ENCODE peak calls at places on chromosomes 2 and 18, in six cellular contexts. W is HCT116, F is HepG2, Q is K562, G is H1, S is GM12878. H is an unnamed sample.

GRCh38 chr2:22143840-22144239 is 1020.1 kb downstream of the TDRD15 start:
- DNase-seq in W (no peak), S (no peak), F (no peak), Q (no peak), G (peak), H (peak)

GRCh38 chr18:23721711-23722479 is 32.6 kb downstream of the LAMA3 start:
- DNase-seq in G (no peak), F (no peak), S (no peak), Q (no peak), W (no peak), H (no peak)

GRCh38 chr2:68390114-68390513 is 25.0 kb downstream of the PLEK start:
- DNase-seq in F (no peak), S (no peak), Q (no peak), G (no peak), W (no peak), H (no peak)

GRCh38 chr2:51222106-51222505 is 190.2 kb upstream of the NRXN1 start:
- DNase-seq in S (no peak), W (no peak), Q (no peak), F (no peak), G (no peak), H (no peak)

GRCh38 chr2:20579866-20580265 is 71.0 kb downstream of the HS1BP3 start:
- DNase-seq in S (peak), Q (no peak), G (no peak), W (no peak), F (no peak), H (no peak)

GRCh38 chr18:75088021-75088506 is 120.9 kb downstream of the PTGR3 start:
- DNase-seq in Q (no peak), G (no peak), W (no peak), S (no peak), F (no peak), H (no peak)

GRCh38 chr2:163119964-163120363 is 281.4 kb upstream of the KCNH7 start:
- DNase-seq in S (no peak), Q (no peak), F (no peak), G (no peak), W (no peak), H (no peak)

GRCh38 chr18:28357785-28358401 is 181.0 kb upstream of the CDH2 start:
- DNase-seq in G (peak), Q (peak), S (no peak), W (peak), F (peak), H (peak)

DNA sequence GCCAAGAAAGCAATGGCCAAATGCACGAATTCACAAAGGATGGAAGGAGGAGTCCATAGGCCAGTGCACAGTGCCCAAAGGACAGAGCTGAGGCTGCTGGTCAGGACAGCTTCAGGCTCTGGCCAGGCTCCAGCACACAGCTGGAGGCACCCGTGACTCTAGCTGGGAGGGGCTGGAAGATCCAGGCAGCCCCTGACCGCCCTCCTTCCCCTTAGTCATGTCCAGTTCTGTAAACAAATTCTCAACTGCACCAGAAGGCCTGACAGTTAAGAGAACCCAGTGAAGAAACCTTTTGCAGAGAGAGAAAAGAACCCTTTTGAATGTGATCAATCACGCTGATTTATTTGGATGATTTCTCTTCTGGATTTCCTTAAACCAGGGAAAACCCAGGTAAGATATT is 7.7 kb upstream of the YWHAQ start:
- DNase-seq in G (no peak), Q (peak), S (no peak), W (peak), F (peak), H (no peak)
- TF ChIP-seq YY1 in G (no peak), Q (no peak), S (no peak), W (no peak), F (no peak), H (no peak)

GRCh38 chr2:74493546-74493945 is 5.9 kb downstream of the LBX2 start:
- DNase-seq in G (no peak), Q (no peak), S (no peak), F (no peak), W (no peak), H (no peak)
- TF ChIP-seq ZNF274 in G (no peak), Q (no peak), S (no peak), F (no peak), W (no peak), H (no peak)

DNA sequence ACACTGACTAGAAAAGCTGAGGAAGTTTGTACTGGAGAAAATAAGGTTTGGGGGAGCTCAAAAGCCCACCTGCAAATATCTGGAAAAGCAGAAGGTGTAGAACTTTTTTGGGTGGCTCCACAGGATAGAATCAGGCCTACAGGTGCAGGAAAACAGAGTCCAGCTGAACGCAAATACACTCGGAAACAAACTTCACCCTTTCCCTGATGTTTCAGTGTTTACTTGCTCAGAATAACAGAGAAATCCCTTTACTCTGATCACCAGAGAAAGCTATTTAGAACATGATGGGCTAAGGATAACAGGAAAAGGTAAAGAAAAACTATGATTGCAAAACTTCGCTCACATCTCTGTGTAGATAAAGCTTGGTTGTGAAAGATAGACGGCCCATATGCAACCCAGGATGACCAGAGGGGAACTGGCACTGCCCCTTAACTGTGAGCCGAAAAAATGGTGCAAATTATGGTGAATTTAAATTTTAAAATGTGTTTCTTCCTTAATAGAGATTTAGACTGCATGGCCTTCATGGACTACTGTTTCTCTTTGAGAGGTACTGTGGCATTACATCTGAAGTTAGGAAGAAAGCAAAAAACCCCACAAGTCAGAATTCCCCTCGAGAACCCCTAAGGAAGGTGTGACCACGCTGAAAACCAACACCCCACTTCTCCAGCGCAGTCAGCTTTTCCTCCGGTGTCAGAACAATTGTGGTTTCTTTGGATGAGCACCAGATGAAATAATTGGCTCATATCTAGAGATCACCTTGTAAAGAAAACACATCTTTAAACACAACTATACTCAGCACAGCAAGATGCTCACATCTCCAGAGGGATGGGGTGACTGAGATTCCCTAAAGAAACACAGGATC is 84.5 kb upstream of the TMEM247 start:
- DNase-seq in G (no peak), Q (no peak), S (peak), F (peak), W (no peak), H (no peak)
- TF ChIP-seq YY1 in G (no peak), Q (no peak), S (no peak), F (no peak), W (no peak), H (no peak)

GRCh38 chr2:235373171-235373570 is 120.7 kb upstream of the AGAP1 start:
- DNase-seq in S (no peak), G (no peak), W (no peak), Q (no peak), F (no peak), H (no peak)

GRCh38 chr2:235381261-235381912 is 112.5 kb upstream of the AGAP1 start:
- DNase-seq in F (no peak), Q (no peak), W (no peak), S (no peak), G (no peak), H (no peak)

GRCh38 chr2:235382091-235383000 is 111.5 kb upstream of the AGAP1 start:
- DNase-seq in S (no peak), G (no peak), F (no peak), W (no peak), Q (no peak), H (no peak)

GRCh38 chr2:235378944-235379343 is 114.9 kb upstream of the AGAP1 start:
- DNase-seq in F (no peak), W (no peak), S (no peak), Q (no peak), G (no peak), H (no peak)

GRCh38 chr2:235378261-235378660 is 115.6 kb upstream of the AGAP1 start:
- DNase-seq in S (no peak), G (no peak), F (no peak), W (no peak), Q (no peak), H (no peak)
- TF ChIP-seq ZNF274 in S (no peak), G (no peak), F (no peak), W (no peak), Q (no peak), H (no peak)

GRCh38 chr2:240603081-240603835 is 16.7 kb downstream of the CAPN10 start:
- DNase-seq in Q (no peak), W (no peak), F (no peak), S (no peak), G (no peak), H (no peak)
- TF ChIP-seq YY1 in Q (no peak), W (no peak), F (no peak), S (no peak), G (no peak), H (no peak)

GRCh38 chr2:177239053-177239452 is 25.5 kb downstream of the NFE2L2 start:
- DNase-seq in S (no peak), Q (no peak), W (no peak), F (no peak), G (no peak), H (no peak)

GRCh38 chr2:177237932-177238331 is 25.3 kb downstream of the HNRNPA3 start:
- DNase-seq in W (no peak), Q (no peak), S (no peak), F (no peak), G (no peak), H (no peak)

GRCh38 chr2:177241771-177242135 is 22.8 kb downstream of the NFE2L2 start:
- DNase-seq in F (no peak), S (no peak), Q (no peak), G (no peak), W (no peak), H (no peak)

GRCh38 chr2:177242136-177242987 is 22.2 kb downstream of the NFE2L2 start:
- DNase-seq in F (peak), W (peak), S (no peak), G (no peak), Q (peak), H (no peak)

GRCh38 chr2:177239934-177240600 is 24.5 kb downstream of the NFE2L2 start:
- DNase-seq in Q (no peak), W (no peak), S (peak), G (no peak), F (no peak), H (no peak)
- TF ChIP-seq ZNF274 in Q (no peak), W (no peak), S (no peak), G (no peak), F (no peak), H (no peak)

GRCh38 chr2:119208791-119209203 is 14.8 kb upstream of the STEAP3 start:
- DNase-seq in Q (no peak), F (no peak), S (no peak), G (no peak), W (peak), H (no peak)
- TF ChIP-seq YY1 in Q (no peak), F (no peak), S (no peak), G (no peak), W (no peak), H (no peak)

H was measured in NT2/D1.